ENCODE peak calls at places on chromosome 12, in ten cellular contexts. One of them, this sample, is unnamed. For H3K4me1, the result is how much of the 10 kb centered on the place peaks cover.

GRCh38 chr12:95239216-95239615 is 21.6 kb downstream of the VEZT start:
- DNase-seq in GM23248: no peak
- DNase-seq in HCT116: no peak
- DNase-seq in CD8-positive, alpha-beta memory T cell: no peak
- DNase-seq in CD8-positive, alpha-beta T cell: no peak
- DNase-seq in adrenal gland: no peak
- DNase-seq in heart left ventricle: no peak
- DNase-seq in gastrocnemius medialis: no peak
- DNase-seq in IMR-90: no peak
- DNase-seq in neuronal stem cell: no peak
- DNase-seq in this sample: no peak

GRCh38 chr12:52251367-52252055 is 18.5 kb downstream of the KRT7 start:
- DNase-seq in IMR-90: no peak
- DNase-seq in neuronal stem cell: no peak
- DNase-seq in heart left ventricle: no peak
- DNase-seq in CD8-positive, alpha-beta T cell: no peak
- DNase-seq in gastrocnemius medialis: no peak
- DNase-seq in CD8-positive, alpha-beta memory T cell: no peak
- DNase-seq in adrenal gland: no peak
- DNase-seq in HCT116: no peak
- DNase-seq in GM23248: no peak
- DNase-seq in this sample: no peak

GRCh38 chr12:92702754-92703679 is at the start of gene PLEKHG7:
- DNase-seq in neuronal stem cell: no peak
- DNase-seq in CD8-positive, alpha-beta T cell: no peak
- DNase-seq in heart left ventricle: no peak
- DNase-seq in GM23248: no peak
- DNase-seq in gastrocnemius medialis: no peak
- DNase-seq in HCT116: no peak
- DNase-seq in IMR-90: no peak
- DNase-seq in adrenal gland: no peak
- DNase-seq in CD8-positive, alpha-beta memory T cell: no peak
- DNase-seq in this sample: no peak

GRCh38 chr12:130474599-130474998 is 136.9 kb downstream of the PIWIL1 start:
- DNase-seq in GM23248: no peak
- DNase-seq in gastrocnemius medialis: no peak
- DNase-seq in HCT116: no peak
- DNase-seq in adrenal gland: no peak
- DNase-seq in IMR-90: no peak
- DNase-seq in CD8-positive, alpha-beta T cell: no peak
- DNase-seq in CD8-positive, alpha-beta memory T cell: no peak
- DNase-seq in heart left ventricle: no peak
- DNase-seq in neuronal stem cell: no peak
- DNase-seq in this sample: no peak

GRCh38 chr12:112097641-112098040 is 10.9 kb downstream of the NAA25 start:
- DNase-seq in CD8-positive, alpha-beta memory T cell: no peak
- DNase-seq in adrenal gland: no peak
- DNase-seq in HCT116: no peak
- DNase-seq in heart left ventricle: no peak
- DNase-seq in neuronal stem cell: no peak
- DNase-seq in gastrocnemius medialis: no peak
- DNase-seq in IMR-90: no peak
- DNase-seq in GM23248: no peak
- DNase-seq in CD8-positive, alpha-beta T cell: no peak
- DNase-seq in this sample: no peak

GRCh38 chr12:59252731-59253130 is 332.4 kb upstream of the LRIG3 start:
- DNase-seq in gastrocnemius medialis: no peak
- DNase-seq in CD8-positive, alpha-beta memory T cell: no peak
- DNase-seq in adrenal gland: no peak
- DNase-seq in GM23248: no peak
- DNase-seq in HCT116: no peak
- DNase-seq in neuronal stem cell: no peak
- DNase-seq in CD8-positive, alpha-beta T cell: no peak
- DNase-seq in heart left ventricle: no peak
- DNase-seq in IMR-90: no peak
- DNase-seq in this sample: no peak

GRCh38 chr12:124240493-124240892 is 54.4 kb upstream of the RFLNA start:
- DNase-seq in CD8-positive, alpha-beta memory T cell: no peak
- DNase-seq in gastrocnemius medialis: no peak
- DNase-seq in adrenal gland: no peak
- DNase-seq in GM23248: peak
- DNase-seq in neuronal stem cell: no peak
- DNase-seq in CD8-positive, alpha-beta T cell: no peak
- DNase-seq in HCT116: peak
- DNase-seq in IMR-90: no peak
- DNase-seq in heart left ventricle: no peak
- DNase-seq in this sample: no peak

GRCh38 chr12:51389302-51389999 is 1.8 kb downstream of the GALNT6 start:
- DNase-seq in CD8-positive, alpha-beta T cell: peak
- DNase-seq in adrenal gland: no peak
- DNase-seq in CD8-positive, alpha-beta memory T cell: no peak
- DNase-seq in heart left ventricle: no peak
- DNase-seq in GM23248: peak
- DNase-seq in IMR-90: peak
- DNase-seq in neuronal stem cell: no peak
- DNase-seq in gastrocnemius medialis: no peak
- DNase-seq in HCT116: no peak
- DNase-seq in this sample: no peak

GRCh38 chr12:54439521-54440255 is 20.6 kb upstream of the ITGA5 start:
- DNase-seq in CD8-positive, alpha-beta T cell: no peak
- DNase-seq in GM23248: peak
- DNase-seq in neuronal stem cell: no peak
- DNase-seq in HCT116: peak
- DNase-seq in heart left ventricle: no peak
- DNase-seq in IMR-90: peak
- DNase-seq in gastrocnemius medialis: no peak
- DNase-seq in adrenal gland: no peak
- DNase-seq in CD8-positive, alpha-beta memory T cell: no peak
- DNase-seq in this sample: peak

DNA sequence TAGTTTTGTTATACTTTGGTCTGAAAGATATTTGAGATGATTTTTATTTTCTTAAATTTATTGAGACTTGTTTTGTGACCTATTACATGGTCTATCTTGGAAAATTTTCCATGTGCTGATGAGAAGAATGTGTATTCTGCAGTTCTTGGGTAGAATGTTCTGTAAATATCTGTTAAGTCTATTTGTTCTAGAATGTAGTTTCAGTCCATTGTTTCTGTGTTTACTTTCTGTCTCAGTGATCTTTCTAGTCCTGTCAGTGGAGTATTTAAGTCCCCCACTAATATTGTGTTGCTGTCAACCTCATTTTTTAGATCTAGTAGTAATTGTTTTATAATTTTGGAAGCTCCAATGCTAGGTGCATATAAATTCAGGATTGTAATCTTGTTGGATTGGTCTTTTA is 30.4 kb upstream of the SCAF11 start:
- DNase-seq in adrenal gland: no peak
- DNase-seq in neuronal stem cell: no peak
- DNase-seq in IMR-90: no peak
- DNase-seq in GM23248: no peak
- DNase-seq in heart left ventricle: no peak
- DNase-seq in HCT116: no peak
- DNase-seq in CD8-positive, alpha-beta memory T cell: no peak
- DNase-seq in gastrocnemius medialis: no peak
- DNase-seq in CD8-positive, alpha-beta T cell: no peak
- DNase-seq in this sample: no peak
- H3K27ac ChIP-seq in adrenal gland: no peak
- H3K27ac ChIP-seq in neuronal stem cell: no peak
- H3K27ac ChIP-seq in IMR-90: no peak
- H3K27ac ChIP-seq in GM23248: no peak
- H3K27ac ChIP-seq in heart left ventricle: no peak
- H3K27ac ChIP-seq in HCT116: no peak
- H3K27ac ChIP-seq in CD8-positive, alpha-beta memory T cell: no peak
- H3K27ac ChIP-seq in gastrocnemius medialis: no peak
- H3K27ac ChIP-seq in CD8-positive, alpha-beta T cell: no peak
- H3K27ac ChIP-seq in this sample: no peak

GRCh38 chr12:104470521-104470920 is 13.8 kb downstream of the CHST11 start:
- DNase-seq in adrenal gland: no peak
- DNase-seq in IMR-90: no peak
- DNase-seq in GM23248: no peak
- DNase-seq in CD8-positive, alpha-beta T cell: no peak
- DNase-seq in heart left ventricle: no peak
- DNase-seq in HCT116: no peak
- DNase-seq in gastrocnemius medialis: no peak
- DNase-seq in CD8-positive, alpha-beta memory T cell: no peak
- DNase-seq in neuronal stem cell: no peak
- DNase-seq in this sample: no peak
- H3K4me1 ChIP-seq in adrenal gland: under half
- H3K4me1 ChIP-seq in IMR-90: under half
- H3K4me1 ChIP-seq in GM23248: under half
- H3K4me1 ChIP-seq in CD8-positive, alpha-beta T cell: half or more
- H3K4me1 ChIP-seq in heart left ventricle: under half
- H3K4me1 ChIP-seq in HCT116: under half
- H3K4me1 ChIP-seq in gastrocnemius medialis: under half
- H3K4me1 ChIP-seq in CD8-positive, alpha-beta memory T cell: half or more
- H3K4me1 ChIP-seq in neuronal stem cell: under half
- H3K4me1 ChIP-seq in this sample: half or more

GRCh38 chr12:132942611-132943010 is 13.5 kb downstream of the ZNF605 start:
- DNase-seq in heart left ventricle: no peak
- DNase-seq in IMR-90: no peak
- DNase-seq in CD8-positive, alpha-beta T cell: no peak
- DNase-seq in adrenal gland: peak
- DNase-seq in HCT116: no peak
- DNase-seq in gastrocnemius medialis: no peak
- DNase-seq in GM23248: no peak
- DNase-seq in neuronal stem cell: no peak
- DNase-seq in CD8-positive, alpha-beta memory T cell: no peak
- DNase-seq in this sample: no peak
- H3K4me3 ChIP-seq in heart left ventricle: no peak
- H3K4me3 ChIP-seq in IMR-90: no peak
- H3K4me3 ChIP-seq in CD8-positive, alpha-beta T cell: no peak
- H3K4me3 ChIP-seq in adrenal gland: no peak
- H3K4me3 ChIP-seq in HCT116: no peak
- H3K4me3 ChIP-seq in gastrocnemius medialis: no peak
- H3K4me3 ChIP-seq in GM23248: no peak
- H3K4me3 ChIP-seq in neuronal stem cell: peak
- H3K4me3 ChIP-seq in CD8-positive, alpha-beta memory T cell: no peak
- H3K4me3 ChIP-seq in this sample: no peak

GRCh38 chr12:62860501-62861156 is 74.3 kb downstream of the PPM1H start:
- DNase-seq in adrenal gland: no peak
- DNase-seq in GM23248: no peak
- DNase-seq in HCT116: no peak
- DNase-seq in gastrocnemius medialis: no peak
- DNase-seq in CD8-positive, alpha-beta T cell: no peak
- DNase-seq in heart left ventricle: no peak
- DNase-seq in neuronal stem cell: no peak
- DNase-seq in IMR-90: peak
- DNase-seq in CD8-positive, alpha-beta memory T cell: no peak
- DNase-seq in this sample: no peak

GRCh38 chr12:62861157-62861535 is 73.8 kb downstream of the PPM1H start:
- DNase-seq in heart left ventricle: no peak
- DNase-seq in neuronal stem cell: no peak
- DNase-seq in gastrocnemius medialis: no peak
- DNase-seq in HCT116: no peak
- DNase-seq in IMR-90: no peak
- DNase-seq in GM23248: no peak
- DNase-seq in CD8-positive, alpha-beta T cell: no peak
- DNase-seq in CD8-positive, alpha-beta memory T cell: no peak
- DNase-seq in adrenal gland: no peak
- DNase-seq in this sample: no peak

GRCh38 chr12:62865090-62865489 is 69.9 kb downstream of the PPM1H start:
- DNase-seq in IMR-90: no peak
- DNase-seq in neuronal stem cell: no peak
- DNase-seq in GM23248: no peak
- DNase-seq in adrenal gland: no peak
- DNase-seq in CD8-positive, alpha-beta memory T cell: no peak
- DNase-seq in CD8-positive, alpha-beta T cell: no peak
- DNase-seq in heart left ventricle: peak
- DNase-seq in HCT116: no peak
- DNase-seq in gastrocnemius medialis: no peak
- DNase-seq in this sample: no peak

GRCh38 chr12:62861586-62861985 is 73.4 kb downstream of the PPM1H start:
- DNase-seq in neuronal stem cell: no peak
- DNase-seq in heart left ventricle: no peak
- DNase-seq in adrenal gland: no peak
- DNase-seq in gastrocnemius medialis: no peak
- DNase-seq in CD8-positive, alpha-beta memory T cell: no peak
- DNase-seq in IMR-90: no peak
- DNase-seq in CD8-positive, alpha-beta T cell: no peak
- DNase-seq in HCT116: no peak
- DNase-seq in GM23248: no peak
- DNase-seq in this sample: no peak

GRCh38 chr12:62862259-62862881 is 72.6 kb downstream of the PPM1H start:
- DNase-seq in neuronal stem cell: no peak
- DNase-seq in HCT116: no peak
- DNase-seq in heart left ventricle: no peak
- DNase-seq in CD8-positive, alpha-beta T cell: no peak
- DNase-seq in adrenal gland: no peak
- DNase-seq in GM23248: peak
- DNase-seq in gastrocnemius medialis: no peak
- DNase-seq in CD8-positive, alpha-beta memory T cell: no peak
- DNase-seq in IMR-90: peak
- DNase-seq in this sample: no peak
- H3K27ac ChIP-seq in neuronal stem cell: no peak
- H3K27ac ChIP-seq in HCT116: no peak
- H3K27ac ChIP-seq in heart left ventricle: no peak
- H3K27ac ChIP-seq in CD8-positive, alpha-beta T cell: no peak
- H3K27ac ChIP-seq in adrenal gland: no peak
- H3K27ac ChIP-seq in GM23248: no peak
- H3K27ac ChIP-seq in gastrocnemius medialis: no peak
- H3K27ac ChIP-seq in CD8-positive, alpha-beta memory T cell: no peak
- H3K27ac ChIP-seq in IMR-90: no peak
- H3K27ac ChIP-seq in this sample: no peak

GRCh38 chr12:100794441-100795192 is at the start of gene ANO4:
- DNase-seq in CD8-positive, alpha-beta T cell: no peak
- DNase-seq in HCT116: no peak
- DNase-seq in gastrocnemius medialis: no peak
- DNase-seq in CD8-positive, alpha-beta memory T cell: no peak
- DNase-seq in IMR-90: peak
- DNase-seq in GM23248: peak
- DNase-seq in adrenal gland: peak
- DNase-seq in heart left ventricle: no peak
- DNase-seq in neuronal stem cell: no peak
- DNase-seq in this sample: no peak

GRCh38 chr12:100790558-100790957 is 4.0 kb upstream of the ANO4 start:
- DNase-seq in CD8-positive, alpha-beta T cell: no peak
- DNase-seq in gastrocnemius medialis: no peak
- DNase-seq in adrenal gland: no peak
- DNase-seq in heart left ventricle: no peak
- DNase-seq in HCT116: no peak
- DNase-seq in GM23248: no peak
- DNase-seq in neuronal stem cell: no peak
- DNase-seq in CD8-positive, alpha-beta memory T cell: no peak
- DNase-seq in IMR-90: no peak
- DNase-seq in this sample: no peak

GRCh38 chr12:100789975-100790374 is 4.6 kb upstream of the ANO4 start:
- DNase-seq in adrenal gland: no peak
- DNase-seq in CD8-positive, alpha-beta memory T cell: no peak
- DNase-seq in gastrocnemius medialis: no peak
- DNase-seq in heart left ventricle: no peak
- DNase-seq in GM23248: no peak
- DNase-seq in IMR-90: no peak
- DNase-seq in HCT116: no peak
- DNase-seq in CD8-positive, alpha-beta T cell: no peak
- DNase-seq in neuronal stem cell: no peak
- DNase-seq in this sample: no peak

GRCh38 chr12:100795193-100796179 is 910 bp downstream of the ANO4 start:
- DNase-seq in GM23248: peak
- DNase-seq in adrenal gland: no peak
- DNase-seq in neuronal stem cell: no peak
- DNase-seq in IMR-90: no peak
- DNase-seq in heart left ventricle: no peak
- DNase-seq in HCT116: no peak
- DNase-seq in CD8-positive, alpha-beta memory T cell: no peak
- DNase-seq in CD8-positive, alpha-beta T cell: no peak
- DNase-seq in gastrocnemius medialis: no peak
- DNase-seq in this sample: no peak

GRCh38 chr12:100793182-100793581 is 1.4 kb upstream of the ANO4 start:
- DNase-seq in adrenal gland: no peak
- DNase-seq in neuronal stem cell: no peak
- DNase-seq in CD8-positive, alpha-beta memory T cell: no peak
- DNase-seq in gastrocnemius medialis: no peak
- DNase-seq in IMR-90: peak
- DNase-seq in CD8-positive, alpha-beta T cell: no peak
- DNase-seq in GM23248: peak
- DNase-seq in heart left ventricle: no peak
- DNase-seq in HCT116: peak
- DNase-seq in this sample: no peak
- H3K4me1 ChIP-seq in adrenal gland: under half
- H3K4me1 ChIP-seq in neuronal stem cell: under half
- H3K4me1 ChIP-seq in CD8-positive, alpha-beta memory T cell: under half
- H3K4me1 ChIP-seq in gastrocnemius medialis: under half
- H3K4me1 ChIP-seq in IMR-90: under half
- H3K4me1 ChIP-seq in CD8-positive, alpha-beta T cell: under half
- H3K4me1 ChIP-seq in GM23248: under half
- H3K4me1 ChIP-seq in heart left ventricle: under half
- H3K4me1 ChIP-seq in HCT116: under half
- H3K4me1 ChIP-seq in this sample: under half